ENCODE peak calls at places on chromosome 10, in eight cellular contexts. B is transverse colon, N is HepG2, J is A549, E is tibial nerve, I is ovary, U is K562, C is stomach. Z is an unnamed sample.

GRCh38 chr10:130484131-130484911 is 348.1 kb downstream of the GLRX3 start:
- DNase-seq in B (no peak), N (no peak), J (no peak), E (no peak), I (no peak), U (no peak), C (no peak), Z (no peak)

GRCh38 chr10:14478639-14479038 is 147.9 kb upstream of the FRMD4A start:
- DNase-seq in B (no peak), N (no peak), J (peak), E (peak), I (peak), U (peak), C (peak), Z (no peak)

GRCh38 chr10:91680521-91680920 is 47.6 kb upstream of the PPP1R3C start:
- DNase-seq in B (no peak), N (no peak), J (no peak), E (no peak), I (no peak), U (no peak), C (no peak), Z (no peak)

GRCh38 chr10:118564652-118565051 is 30.8 kb downstream of the PRLHR start:
- DNase-seq in B (no peak), N (no peak), J (peak), E (no peak), I (no peak), U (no peak), C (no peak), Z (no peak)

GRCh38 chr10:109259293-109259692 is 664.0 kb downstream of the XPNPEP1 start:
- DNase-seq in B (no peak), N (no peak), J (no peak), E (no peak), I (no peak), U (no peak), C (no peak), Z (no peak)

GRCh38 chr10:19629559-19629958 is 186.7 kb upstream of the PLXDC2 start:
- DNase-seq in B (peak), N (no peak), J (no peak), E (peak), I (peak), U (no peak), C (peak), Z (peak)

GRCh38 chr10:29776246-29776645 is 141.5 kb upstream of the SVIL start:
- DNase-seq in B (no peak), N (no peak), J (no peak), E (no peak), I (no peak), U (no peak), C (no peak), Z (no peak)

GRCh38 chr10:98314577-98315284 is 46.7 kb upstream of the LOXL4 start:
- DNase-seq in B (no peak), N (no peak), J (no peak), E (peak), I (no peak), U (no peak), C (peak), Z (no peak)

GRCh38 chr10:88990528-88991160 is at the start of gene FAS:
- DNase-seq in B (peak), N (peak), J (peak), E (peak), I (peak), U (no peak), C (peak), Z (peak)

GRCh38 chr10:119665901-119666708 is 14.9 kb downstream of the BAG3 start:
- DNase-seq in B (no peak), N (peak), J (no peak), E (no peak), I (no peak), U (no peak), C (no peak), Z (no peak)

GRCh38 chr10:38118072-38118807 is 24.1 kb downstream of the ZNF37A start:
- DNase-seq in B (no peak), N (no peak), J (no peak), E (no peak), I (no peak), U (no peak), C (no peak), Z (no peak)

GRCh38 chr10:62095341-62096071 is 173.1 kb downstream of the RTKN2 start:
- DNase-seq in B (no peak), N (peak), J (no peak), E (no peak), I (no peak), U (no peak), C (no peak), Z (no peak)

GRCh38 chr10:108597657-108598319 is 1325.5 kb downstream of the XPNPEP1 start:
- DNase-seq in B (no peak), N (peak), J (no peak), E (no peak), I (no peak), U (no peak), C (no peak), Z (no peak)

GRCh38 chr10:71854031-71854430 is 3.0 kb upstream of the PSAP start:
- DNase-seq in B (no peak), N (no peak), J (no peak), E (no peak), I (no peak), U (no peak), C (no peak), Z (no peak)

GRCh38 chr10:93075369-93076221 is 1.9 kb downstream of the CYP26A1 start:
- DNase-seq in B (no peak), N (no peak), J (no peak), E (no peak), I (no peak), U (no peak), C (no peak), Z (no peak)

GRCh38 chr10:63819753-63820347 is 298.6 kb downstream of the REEP3 start:
- DNase-seq in B (peak), N (peak), J (peak), E (peak), I (peak), U (peak), C (peak), Z (peak)

GRCh38 chr10:113004219-113004618 is 54.2 kb downstream of the TCF7L2 start:
- DNase-seq in B (no peak), N (no peak), J (no peak), E (no peak), I (no peak), U (no peak), C (no peak), Z (no peak)

GRCh38 chr10:50635286-50635685 is 11.5 kb upstream of the SGMS1 start:
- DNase-seq in B (no peak), N (no peak), J (no peak), E (no peak), I (no peak), U (no peak), C (no peak), Z (no peak)

GRCh38 chr10:27618036-27618615 is 114.0 kb downstream of the RAB18 start:
- DNase-seq in B (no peak), N (no peak), J (no peak), E (no peak), I (no peak), U (no peak), C (no peak), Z (no peak)

DNA sequence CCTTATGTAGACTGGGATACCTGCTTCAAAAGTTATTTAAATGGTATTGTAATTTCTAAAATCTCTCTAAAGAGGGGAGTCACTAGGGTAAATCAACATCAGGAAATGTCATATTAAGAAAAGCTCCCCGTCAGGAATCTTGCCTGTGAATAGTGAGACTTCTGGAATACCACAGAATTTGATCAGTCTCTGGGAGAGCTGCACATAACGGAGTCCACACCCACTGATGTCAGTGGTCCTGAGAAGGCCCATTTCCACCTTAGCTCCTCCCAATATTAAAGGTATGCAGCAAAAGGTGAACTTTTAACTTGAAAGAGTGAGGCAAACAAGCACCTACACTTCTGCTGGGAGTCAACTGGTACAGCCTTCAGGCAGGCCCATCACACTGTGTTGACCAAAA is 27.3 kb downstream of the STN1 start:
- DNase-seq in B (no peak), N (no peak), J (no peak), E (no peak), I (no peak), U (no peak), C (no peak), Z (no peak)
- H3K27ac ChIP-seq in B (peak), N (no peak), J (peak), E (no peak), I (no peak), U (no peak), C (peak), Z (peak)

GRCh38 chr10:11655839-11656238 is 44.4 kb upstream of the USP6NL start:
- DNase-seq in B (no peak), N (no peak), J (no peak), E (no peak), I (no peak), U (no peak), C (no peak), Z (no peak)
- TF ChIP-seq EP300 in B (no peak), N (no peak), J (no peak), E (no peak), I (no peak), U (no peak), C (no peak), Z (no peak)

DNA sequence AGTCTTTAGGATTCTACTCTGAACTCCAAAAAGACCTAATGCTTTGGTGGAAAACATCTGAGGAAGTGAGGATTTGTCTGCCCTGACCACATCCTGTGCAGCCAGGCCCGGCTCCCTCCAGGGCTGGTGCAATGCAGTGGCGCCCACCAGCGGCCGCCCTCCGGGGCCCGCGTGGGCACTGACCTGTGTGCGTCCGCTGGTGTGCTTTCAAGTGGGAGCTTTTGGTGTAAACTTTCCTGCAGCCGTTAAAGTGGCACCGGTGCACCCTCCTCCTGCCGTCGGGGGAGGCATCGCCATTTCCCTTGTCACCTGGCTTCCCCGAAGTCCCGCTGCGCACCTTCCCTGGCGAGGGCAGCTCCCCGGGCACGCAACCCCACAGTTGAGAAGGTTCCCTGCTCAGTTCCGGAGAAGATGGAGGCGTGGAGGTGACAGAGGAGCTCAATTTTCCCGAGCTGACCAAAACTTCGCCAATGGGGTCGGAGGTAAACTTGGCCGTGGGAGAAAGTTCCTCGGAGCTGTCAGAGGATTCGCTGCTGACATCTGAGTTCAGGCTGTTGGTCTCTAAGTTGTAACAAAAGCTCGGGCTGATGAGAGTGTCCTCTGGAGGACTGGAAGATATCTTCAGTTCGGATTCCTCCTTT is 3.4 kb downstream of the KLF6 start:
- DNase-seq in B (peak), N (no peak), J (no peak), E (peak), I (peak), U (no peak), C (peak), Z (no peak)
- TF ChIP-seq POLR2A in B (peak), N (no peak), J (no peak), E (no peak), I (no peak), U (no peak), C (no peak), Z (no peak)

DNA sequence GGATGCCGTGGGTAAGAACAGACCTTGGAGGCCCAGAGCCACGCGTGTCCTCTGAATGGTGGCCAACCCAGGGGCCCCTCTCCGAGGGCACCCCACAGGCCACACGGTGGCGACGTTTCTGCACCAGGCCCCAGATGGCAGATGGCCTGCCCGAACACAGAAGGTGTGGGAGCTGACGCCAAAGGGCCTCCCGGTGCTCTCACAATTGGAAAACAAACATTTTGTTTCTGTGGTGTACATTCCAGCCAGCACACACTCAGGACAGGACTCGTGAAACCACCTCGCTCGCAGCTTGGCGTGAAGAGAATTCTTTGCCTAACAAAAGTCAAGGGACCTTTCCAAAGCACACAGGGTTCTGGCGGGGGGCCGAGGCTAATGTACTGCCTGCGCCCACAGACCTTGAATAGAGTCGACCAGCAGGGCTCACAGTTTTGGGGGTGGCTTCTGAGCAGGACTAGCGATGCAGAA is 112.1 kb downstream of the FAM53B start:
- DNase-seq in B (no peak), N (peak), J (no peak), E (peak), I (peak), U (no peak), C (peak), Z (no peak)
- H3K27ac ChIP-seq in B (no peak), N (no peak), J (no peak), E (peak), I (peak), U (no peak), C (peak), Z (peak)

DNA sequence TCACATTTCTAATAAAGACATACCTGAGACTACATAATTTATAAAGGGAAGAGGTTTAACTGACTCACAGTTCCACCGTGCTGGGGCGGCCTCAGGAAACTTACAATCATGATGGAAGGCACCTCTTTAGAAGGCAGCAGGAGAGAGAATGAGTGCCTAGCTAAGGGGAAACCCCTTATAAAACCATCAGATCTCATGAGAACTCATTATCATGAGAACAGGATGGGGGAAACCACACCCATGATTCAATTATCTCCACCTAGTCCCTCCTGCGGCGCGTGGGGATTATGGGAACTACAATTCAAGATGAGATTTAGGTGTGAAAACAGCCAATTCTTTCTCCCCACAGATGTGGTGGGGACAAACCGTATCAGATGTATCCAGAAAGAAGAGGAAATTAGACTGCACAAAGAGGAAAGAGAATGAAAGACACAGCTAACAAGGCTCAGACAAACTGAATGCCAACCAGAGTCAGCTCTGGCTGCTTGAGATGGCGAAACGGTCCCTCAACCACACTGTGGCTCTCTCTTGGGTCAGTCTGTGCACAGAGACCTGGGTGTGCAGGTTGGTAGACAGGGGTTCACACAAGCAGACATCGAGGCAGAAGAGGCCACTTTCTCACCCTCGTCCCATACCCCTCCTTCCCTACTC is 375.6 kb downstream of the SFMBT2 start:
- DNase-seq in B (no peak), N (no peak), J (no peak), E (no peak), I (no peak), U (no peak), C (no peak), Z (no peak)
- TF ChIP-seq EP300 in B (no peak), N (no peak), J (no peak), E (no peak), I (no peak), U (no peak), C (no peak), Z (no peak)

GRCh38 chr10:8581521-8582225 is 527.2 kb downstream of the GATA3 start:
- DNase-seq in B (no peak), N (no peak), J (no peak), E (no peak), I (no peak), U (no peak), C (no peak), Z (no peak)
- TF ChIP-seq POLR2A in B (no peak), N (no peak), J (no peak), E (no peak), I (no peak), U (no peak), C (no peak), Z (no peak)

GRCh38 chr10:103688451-103688850 is 166.9 kb downstream of the SH3PXD2A start:
- DNase-seq in B (peak), N (no peak), J (no peak), E (no peak), I (no peak), U (no peak), C (no peak), Z (no peak)
- H3K27ac ChIP-seq in B (peak), N (no peak), J (peak), E (no peak), I (no peak), U (no peak), C (no peak), Z (no peak)

DNA sequence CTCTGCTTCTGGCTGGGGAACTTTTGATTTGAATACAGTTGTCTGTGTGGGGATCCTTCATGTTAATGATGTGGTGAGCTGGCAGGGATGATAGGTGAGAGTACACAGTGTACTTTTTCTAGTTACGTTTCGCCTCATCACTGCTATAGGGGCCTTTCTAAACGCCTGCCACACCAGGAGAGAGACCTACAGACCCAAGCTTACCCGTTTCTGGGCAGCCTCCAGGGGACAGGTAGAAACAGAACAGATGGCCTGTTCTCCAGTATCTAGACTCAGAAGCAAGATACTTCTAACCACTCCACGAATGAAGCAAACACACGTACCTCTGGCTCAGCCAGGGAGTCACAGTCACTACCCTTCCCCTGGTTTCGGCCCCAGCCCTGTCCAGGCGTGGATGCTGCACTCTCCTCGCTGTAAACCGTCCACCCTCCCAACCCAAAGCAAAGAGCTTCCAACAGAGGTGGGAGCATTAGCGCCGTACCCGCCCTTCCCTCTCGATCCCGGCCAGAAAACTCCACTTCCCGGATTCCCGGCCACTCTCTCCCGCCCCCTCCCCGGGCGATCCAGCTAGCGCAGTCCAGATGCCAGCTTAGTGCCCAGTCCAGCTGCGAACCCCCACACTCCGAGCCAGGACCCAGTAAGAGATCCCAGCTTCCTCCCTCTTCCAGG is 1.2 kb downstream of the CCDC6 start:
- DNase-seq in B (peak), N (no peak), J (no peak), E (no peak), I (no peak), U (no peak), C (peak), Z (no peak)
- TF ChIP-seq EP300 in B (no peak), N (no peak), J (no peak), E (no peak), I (no peak), U (no peak), C (no peak), Z (no peak)

GRCh38 chr10:101782811-101783735 is at the start of gene NPM3:
- DNase-seq in B (peak), N (peak), J (peak), E (peak), I (peak), U (peak), C (peak), Z (peak)
- TF ChIP-seq POLR2A in B (peak), N (peak), J (peak), E (no peak), I (no peak), U (peak), C (no peak), Z (no peak)

GRCh38 chr10:7233259-7233991 is 177.4 kb downstream of the SFMBT2 start:
- DNase-seq in B (no peak), N (peak), J (no peak), E (no peak), I (no peak), U (peak), C (no peak), Z (no peak)
- H3K27ac ChIP-seq in B (no peak), N (no peak), J (peak), E (no peak), I (no peak), U (peak), C (peak), Z (peak)

Z was measured in suprapubic skin.